ENCODE peak calls at places on chromosome 5, in eight cellular contexts. Q is OCI-LY7, G is tibial nerve, R is colonic mucosa, A is GM06990, B is astrocyte, Z is neuronal stem cell, W is PC-9. N is an unnamed sample.

GRCh38 chr5:35409361-35409760 is 179.1 kb upstream of the PRLR start:
- DNase-seq in W (no peak), G (no peak), B (no peak), R (no peak), A (no peak), Q (no peak), Z (no peak), N (no peak)

GRCh38 chr5:147234825-147235635 is at the start of gene STK32A:
- DNase-seq in Q (no peak), B (peak; percentile 20), W (no peak), G (no peak), Z (peak; percentile 70), A (no peak), R (peak; percentile 32), N (peak; percentile 4)

GRCh38 chr5:1845696-1846095 is 37.0 kb downstream of the IRX4 start:
- DNase-seq in A (no peak), Z (no peak), Q (no peak), G (no peak), W (no peak), B (no peak), R (no peak), N (no peak)

GRCh38 chr5:116289276-116289675 is 204.5 kb downstream of the COMMD10 start:
- DNase-seq in Q (no peak), G (no peak), B (no peak), Z (no peak), A (no peak), R (no peak), W (no peak), N (no peak)

GRCh38 chr5:135704616-135705015 is 125.8 kb upstream of the CXCL14 start:
- DNase-seq in B (peak; percentile 0), Q (no peak), Z (no peak), R (no peak), A (no peak), G (no peak), W (no peak), N (no peak)

GRCh38 chr5:54757541-54757940 is 227.9 kb downstream of the ESM1 start:
- DNase-seq in G (no peak), B (no peak), A (no peak), R (no peak), W (no peak), Q (no peak), Z (no peak), N (no peak)

GRCh38 chr5:122093861-122094650 is 16.0 kb upstream of the LOX start:
- DNase-seq in Q (no peak), R (no peak), A (no peak), Z (no peak), B (peak; percentile 61), G (no peak), W (no peak), N (no peak)

GRCh38 chr5:139954022-139954421 is 89.1 kb downstream of the NRG2 start:
- DNase-seq in R (no peak), W (no peak), G (no peak), A (no peak), B (no peak), Z (no peak), Q (no peak), N (no peak)

GRCh38 chr5:33409435-33410146 is 31.2 kb upstream of the TARS1 start:
- DNase-seq in A (no peak), G (no peak), Z (no peak), R (peak; percentile 24), W (peak; percentile 13), B (no peak), Q (no peak), N (no peak)

GRCh38 chr5:139808481-139809330 is 13.1 kb downstream of the PSD2 start:
- DNase-seq in A (peak; percentile 36), B (no peak), G (no peak), R (no peak), Z (peak; percentile 30), Q (peak; percentile 21), W (no peak), N (no peak)

GRCh38 chr5:54794437-54794970 is 190.9 kb downstream of the ESM1 start:
- DNase-seq in G (no peak), Q (no peak), B (no peak), R (no peak), A (no peak), W (no peak), Z (no peak), N (no peak)

GRCh38 chr5:173950829-173951228 is 38.1 kb upstream of the C5orf47 start:
- DNase-seq in W (no peak), A (no peak), B (peak; percentile 29), R (no peak), Q (no peak), G (no peak), Z (no peak), N (no peak)

GRCh38 chr5:93800988-93801811 is 59.8 kb upstream of the POU5F2 start:
- DNase-seq in Z (peak; percentile 36), R (peak; percentile 39), G (no peak), B (peak; percentile 68), Q (peak; percentile 32), A (peak; percentile 7), W (peak; percentile 90), N (no peak)

GRCh38 chr5:144036476-144036875 is 134.0 kb downstream of the YIPF5 start:
- DNase-seq in A (no peak), Q (no peak), B (no peak), W (no peak), Z (no peak), R (no peak), G (no peak), N (no peak)

GRCh38 chr5:57834829-57835554 is 352.4 kb upstream of the ACTBL2 start:
- DNase-seq in Q (no peak), R (no peak), W (no peak), A (no peak), B (peak; percentile 61), Z (peak; percentile 26), G (no peak), N (no peak)

GRCh38 chr5:131431794-131432193 is 167.9 kb downstream of the CDC42SE2 start:
- DNase-seq in B (no peak), Q (no peak), Z (no peak), R (no peak), G (no peak), W (no peak), A (no peak), N (no peak)

GRCh38 chr5:131436081-131436480 is 172.2 kb downstream of the CDC42SE2 start:
- DNase-seq in G (peak; percentile 19), Z (no peak), B (no peak), R (no peak), A (no peak), Q (no peak), W (no peak), N (no peak)

GRCh38 chr5:131426011-131426410 is 162.2 kb downstream of the CDC42SE2 start:
- DNase-seq in Z (no peak), G (no peak), A (no peak), W (no peak), R (no peak), Q (no peak), B (no peak), N (no peak)

DNA sequence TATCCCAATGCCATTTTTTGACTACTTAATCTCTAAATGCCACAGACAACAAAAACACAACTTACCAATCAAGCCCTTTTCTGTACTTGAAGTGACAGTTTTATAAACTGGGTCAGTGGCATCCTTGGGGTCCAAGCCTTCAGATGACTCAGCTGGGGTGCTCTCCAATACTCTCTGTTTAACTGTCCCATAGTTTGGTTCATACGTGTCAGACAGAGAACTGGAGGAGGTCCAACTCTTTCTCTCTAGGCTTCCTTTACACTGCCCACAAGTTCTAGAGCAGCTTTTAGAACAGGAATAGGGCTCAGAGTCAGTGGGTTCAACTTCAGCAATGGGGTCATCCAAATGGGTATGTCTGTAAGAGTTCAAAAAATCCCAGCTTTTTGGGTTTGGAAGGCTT is 166.9 kb downstream of the CDC42SE2 start:
- DNase-seq in B (peak; percentile 11), G (no peak), Z (no peak), A (no peak), Q (no peak), R (no peak), W (no peak), N (no peak)
- H3K36me3 ChIP-seq in B (peaks cover 19% of the 10 kb centered on the region), G (no peaks in the 10 kb centered on the region), Z (peaks cover 94% of the 10 kb centered on the region), A (peaks cover 15% of the 10 kb centered on the region), Q (peaks cover 99% of the 10 kb centered on the region), R (peaks cover 8% of the 10 kb centered on the region), W (peaks cover 20% of the 10 kb centered on the region), N (peaks cover 2% of the 10 kb centered on the region)

GRCh38 chr5:75351058-75351926 is 14.3 kb downstream of the HMGCR start:
- DNase-seq in R (no peak), A (no peak), Q (no peak), W (no peak), G (no peak), Z (no peak), B (no peak), N (no peak)
- H3K36me3 ChIP-seq in R (peaks cover 24% of the 10 kb centered on the region), A (peaks cover 7% of the 10 kb centered on the region), Q (peaks cover 96% of the 10 kb centered on the region), W (peaks cover 70% of the 10 kb centered on the region), G (peaks cover 2% of the 10 kb centered on the region), Z (peaks cover 100% of the 10 kb centered on the region), B (peaks cover 64% of the 10 kb centered on the region), N (peaks cover 6% of the 10 kb centered on the region)

DNA sequence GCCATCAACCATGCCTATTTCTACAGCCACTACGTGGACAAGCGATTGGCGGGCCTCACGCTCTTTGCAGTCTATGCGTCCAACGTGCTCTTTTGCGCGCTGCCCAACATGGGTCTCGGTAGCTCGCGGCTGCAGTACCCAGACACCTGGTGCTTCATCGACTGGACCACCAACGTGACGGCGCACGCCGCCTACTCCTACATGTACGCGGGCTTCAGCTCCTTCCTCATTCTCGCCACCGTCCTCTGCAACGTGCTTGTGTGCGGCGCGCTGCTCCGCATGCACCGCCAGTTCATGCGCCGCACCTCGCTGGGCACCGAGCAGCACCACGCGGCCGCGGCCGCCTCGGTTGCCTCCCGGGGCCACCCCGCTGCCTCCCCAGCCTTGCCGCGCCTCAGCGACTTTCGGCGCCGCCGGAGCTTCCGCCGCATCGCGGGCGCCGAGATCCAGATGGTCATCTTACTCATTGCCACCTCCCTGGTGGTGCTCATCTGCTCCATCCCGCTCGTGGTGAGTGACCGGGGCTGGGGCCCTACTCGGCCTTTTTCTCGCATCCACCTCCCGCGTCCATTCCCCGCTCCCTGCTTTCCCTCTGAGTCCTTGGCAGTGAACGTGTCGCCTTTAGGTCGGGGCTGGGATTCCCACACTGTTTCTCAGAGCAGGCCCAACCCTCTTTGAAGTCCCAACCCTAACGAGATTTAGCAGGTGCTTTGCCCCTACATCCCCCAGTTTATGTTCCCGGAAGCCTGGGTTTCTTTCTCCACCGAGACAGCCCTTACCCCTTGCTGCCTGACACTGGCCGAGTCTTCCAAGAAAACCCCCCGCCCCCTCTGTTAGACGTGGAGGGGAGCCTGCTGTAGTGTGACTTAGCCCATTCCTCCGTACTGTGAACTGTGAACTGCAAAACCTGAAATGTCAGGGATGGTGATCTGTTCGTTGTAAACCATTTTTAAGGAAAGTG is 1.9 kb downstream of the PTGER4 start:
- DNase-seq in B (no peak), Z (no peak), A (peak; percentile 42), Q (no peak), W (no peak), G (no peak), R (peak; percentile 61), N (no peak)
- H3K36me3 ChIP-seq in B (no peaks in the 10 kb centered on the region), Z (no peaks in the 10 kb centered on the region), A (no peaks in the 10 kb centered on the region), Q (no peaks in the 10 kb centered on the region), W (peaks cover 8% of the 10 kb centered on the region), G (no peaks in the 10 kb centered on the region), R (no peaks in the 10 kb centered on the region), N (no peaks in the 10 kb centered on the region)

DNA sequence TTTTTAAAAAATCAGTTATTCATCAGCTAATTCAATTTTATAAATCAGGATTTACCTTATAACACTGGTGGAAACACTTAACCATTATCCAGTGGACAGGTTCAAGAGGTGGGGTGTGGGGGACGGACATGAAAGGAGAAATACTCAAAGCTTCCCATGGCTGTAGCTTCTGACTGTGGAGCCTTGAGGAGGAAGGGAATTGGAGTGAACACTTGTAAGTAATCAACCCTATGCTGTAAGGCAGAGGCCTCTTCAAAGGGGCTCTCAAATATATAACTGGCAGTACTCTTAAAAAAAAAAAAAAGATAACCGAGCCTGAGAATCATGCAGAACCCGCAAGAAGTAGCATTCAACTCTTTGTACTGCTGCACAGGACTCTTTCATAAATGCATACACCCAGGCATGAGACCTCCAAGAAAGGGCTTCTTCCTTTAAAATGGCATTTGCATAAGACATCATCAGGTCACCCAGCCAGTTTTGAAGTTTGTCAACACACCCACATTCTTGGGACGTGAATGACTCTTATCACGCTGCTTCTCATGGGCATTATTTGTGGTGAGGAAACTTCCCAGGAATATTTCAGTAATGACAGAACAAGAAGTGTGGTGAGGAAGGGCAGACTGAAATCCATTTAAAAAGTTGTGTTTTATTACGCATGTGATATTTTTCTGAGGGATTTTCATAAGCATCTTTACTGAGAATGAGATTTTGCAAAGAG is 8.1 kb downstream of the OSMR start:
- DNase-seq in Z (no peak), W (peak; percentile 100), R (no peak), Q (no peak), B (peak; percentile 97), G (no peak), A (no peak), N (peak; percentile 71)
- H3K36me3 ChIP-seq in Z (no peaks in the 10 kb centered on the region), W (peaks cover 57% of the 10 kb centered on the region), R (no peaks in the 10 kb centered on the region), Q (no peaks in the 10 kb centered on the region), B (no peaks in the 10 kb centered on the region), G (no peaks in the 10 kb centered on the region), A (no peaks in the 10 kb centered on the region), N (no peaks in the 10 kb centered on the region)

N was measured in kidney epithelial cell.